ENCODE peak calls at places on chromosomes 16 and 17, in nine cellular contexts. R is stromal cell of bone marrow; P is KBM-7; Z is GM19239; J is stimulated activated CD4-positive, alpha-beta T cell treated with anti-CD3 and anti-CD28 coated beads, Interleukin-1b, Interleukin-23, amount 100 ng/mL, for 24 hours; V is renal cortical epithelial cell; N is lower lobe of right lung; G is stimulated activated CD8-positive, alpha-beta memory T cell treated with anti-CD3 and anti-CD28 coated beads, Interleukin-2, amount 100 ng/mL, for 1 hour; O is endothelial cell of umbilical vein. Q is an unnamed sample.

GRCh38 chr16:68901910-68902309 is 58.6 kb downstream of the TANGO6 start:
- DNase-seq in O (no peak), R (peak; percentile 70), P (no peak), V (peak; percentile 79), Z (no peak), N (no peak), G (no peak), J (no peak), Q (no peak)

GRCh38 chr17:64269687-64270649 is 6.9 kb upstream of the TEX2 start:
- DNase-seq in G (no peak), P (no peak), O (no peak), N (no peak), J (no peak), Z (no peak), R (no peak), V (no peak), Q (no peak)

GRCh38 chr16:4032768-4033167 is 83.5 kb downstream of the ADCY9 start:
- DNase-seq in V (peak; percentile 34), J (no peak), P (peak; percentile 84), G (no peak), O (peak; percentile 48), N (peak; percentile 77), Z (no peak), R (peak; percentile 31), Q (no peak)

GRCh38 chr17:62875296-62875695 is 67.2 kb upstream of the MARCHF10 start:
- DNase-seq in V (no peak), R (no peak), J (no peak), G (no peak), O (no peak), P (no peak), N (no peak), Z (no peak), Q (no peak)

GRCh38 chr16:69942627-69943170 is 8.4 kb upstream of the CLEC18A start:
- DNase-seq in P (no peak), G (no peak), N (peak; percentile 6), O (no peak), Z (no peak), R (no peak), V (no peak), J (no peak), Q (no peak)

GRCh38 chr16:4987580-4988374 is 29.6 kb downstream of the SEC14L5 start:
- DNase-seq in J (no peak), G (no peak), Z (no peak), N (peak; percentile 38), R (no peak), O (no peak), P (no peak), V (no peak), Q (no peak)

GRCh38 chr16:50599494-50599893 is 51.3 kb downstream of the NKD1 start:
- DNase-seq in R (no peak), O (no peak), N (no peak), Z (no peak), J (no peak), P (no peak), G (no peak), V (no peak), Q (no peak)

GRCh38 chr17:27396045-27396444 is 60.2 kb upstream of the KSR1 start:
- DNase-seq in V (no peak), O (peak; percentile 10), N (no peak), Z (no peak), J (no peak), P (no peak), G (no peak), R (no peak), Q (no peak)

GRCh38 chr17:80195671-80196529 is 24.2 kb downstream of the SGSH start:
- DNase-seq in V (no peak), Z (peak; percentile 44), O (peak; percentile 24), P (peak; percentile 60), R (no peak), J (peak; percentile 35), N (no peak), G (peak; percentile 48), Q (no peak)

GRCh38 chr16:11145173-11145820 is 110.7 kb downstream of the SOCS1 start:
- DNase-seq in R (peak; percentile 44), V (no peak), P (no peak), G (no peak), Z (no peak), O (no peak), J (no peak), N (no peak), Q (no peak)

GRCh38 chr16:84617068-84617630 is 729 bp downstream of the COTL1 start:
- DNase-seq in J (no peak), O (no peak), G (no peak), R (no peak), N (peak; percentile 64), V (no peak), Z (no peak), P (peak; percentile 14), Q (no peak)

GRCh38 chr17:33970271-33970670 is 284.8 kb upstream of the CCL2 start:
- DNase-seq in G (no peak), J (no peak), Z (no peak), R (no peak), O (no peak), N (no peak), V (no peak), P (peak; percentile 9), Q (no peak)

GRCh38 chr17:70636517-70637133 is 467.3 kb downstream of the KCNJ2 start:
- DNase-seq in N (no peak), G (no peak), R (peak; percentile 28), P (peak; percentile 36), J (no peak), V (peak; percentile 49), O (peak; percentile 61), Z (peak; percentile 9), Q (no peak)

GRCh38 chr17:4945176-4945943 is 3.0 kb downstream of the PFN1 start:
- DNase-seq in V (peak; percentile 79), J (no peak), Z (no peak), P (no peak), R (peak; percentile 86), G (peak; percentile 63), O (peak; percentile 77), N (peak; percentile 77), Q (no peak)

GRCh38 chr17:65559802-65560627 is 1.4 kb downstream of the AXIN2 start:
- DNase-seq in O (peak; percentile 36), P (no peak), G (no peak), R (no peak), J (no peak), N (peak; percentile 61), V (no peak), Z (no peak), Q (peak; percentile 48)

GRCh38 chr17:83080641-83081560 is 1.5 kb downstream of the METRNL start:
- DNase-seq in N (peak; percentile 76), Z (peak; percentile 78), V (no peak), R (no peak), O (no peak), G (no peak), P (no peak), J (no peak), Q (no peak)

GRCh38 chr17:17661834-17662233 is 19.4 kb upstream of the RAI1 start:
- DNase-seq in N (no peak), V (no peak), R (no peak), J (no peak), G (no peak), O (no peak), P (no peak), Z (no peak), Q (no peak)

GRCh38 chr16:86888240-86889044 is 310.1 kb downstream of the FOXL1 start:
- DNase-seq in R (no peak), O (no peak), V (no peak), J (no peak), Z (no peak), P (no peak), N (no peak), G (no peak), Q (no peak)

GRCh38 chr16:70553175-70553574 is 29.6 kb downstream of the SF3B3 start:
- DNase-seq in J (no peak), P (no peak), N (no peak), R (no peak), G (no peak), Z (no peak), V (peak; percentile 41), O (no peak), Q (no peak)

GRCh38 chr16:75075688-75076268 is 40.8 kb downstream of the LDHD start:
- DNase-seq in V (no peak), P (no peak), R (no peak), O (no peak), G (no peak), J (no peak), N (no peak), Z (no peak), Q (no peak)

GRCh38 chr17:60631119-60631518 is 31.1 kb downstream of the PPM1D start:
- DNase-seq in N (no peak), O (no peak), R (no peak), V (peak; percentile 38), P (peak; percentile 26), Z (no peak), G (no peak), J (no peak), Q (no peak)

GRCh38 chr17:59783221-59784016 is 76.0 kb downstream of the VMP1 start:
- DNase-seq in J (no peak), O (peak; percentile 91), P (no peak), R (no peak), N (no peak), Z (no peak), V (peak; percentile 92), G (no peak), Q (no peak)

GRCh38 chr16:22300427-22301071 is 3.3 kb downstream of the POLR3E start:
- DNase-seq in P (peak; percentile 53), V (peak; percentile 46), J (no peak), O (peak; percentile 52), N (peak; percentile 61), G (peak; percentile 9), R (peak; percentile 34), Z (peak; percentile 30), Q (no peak)

GRCh38 chr16:56835330-56835729 is 29.7 kb upstream of the SLC12A3 start:
- DNase-seq in J (no peak), O (no peak), R (no peak), V (no peak), N (no peak), P (no peak), G (no peak), Z (no peak), Q (no peak)

GRCh38 chr16:11689031-11689840 is 21.0 kb downstream of the SNN start:
- DNase-seq in G (no peak), N (no peak), P (no peak), R (no peak), Z (no peak), V (no peak), O (no peak), J (no peak), Q (no peak)

GRCh38 chr16:52404546-52404945 is 142.4 kb downstream of the TOX3 start:
- DNase-seq in V (no peak), O (no peak), Z (no peak), G (no peak), N (no peak), P (no peak), J (no peak), R (no peak), Q (no peak)

GRCh38 chr17:66767164-66767933 is 67.6 kb upstream of the CACNG5 start:
- DNase-seq in J (no peak), O (no peak), Z (no peak), R (no peak), V (no peak), P (no peak), N (no peak), G (no peak), Q (no peak)

GRCh38 chr16:68686905-68687304 is 41.8 kb downstream of the CDH3 start:
- DNase-seq in O (no peak), J (no peak), Z (no peak), R (no peak), V (no peak), P (no peak), N (no peak), G (no peak), Q (no peak)

GRCh38 chr16:4179020-4179419 is 62.8 kb upstream of the ADCY9 start:
- DNase-seq in N (peak; percentile 84), O (no peak), P (no peak), Z (no peak), G (no peak), J (no peak), R (no peak), V (peak; percentile 48), Q (no peak)

GRCh38 chr16:83717814-83718213 is 90.0 kb upstream of the HSBP1 start:
- DNase-seq in Z (no peak), V (peak; percentile 67), G (no peak), O (peak; percentile 36), N (no peak), R (peak; percentile 21), J (no peak), P (no peak), Q (no peak)

GRCh38 chr17:10018461-10018891 is 113.4 kb upstream of the RCVRN start:
- DNase-seq in G (no peak), O (no peak), J (no peak), P (peak; percentile 99), R (no peak), Z (peak; percentile 23), N (no peak), V (no peak), Q (no peak)